ENCODE peak calls at places on chromosome 17, in four cellular contexts. One of them, this sample, is unnamed.

GRCh38 chr17:18145811-18146210 is 37.3 kb downstream of the MYO15A start:
- DNase-seq in SK-N-SH: no peak
- DNase-seq in HepG2: no peak
- DNase-seq in WTC11: no peak
- DNase-seq in this sample: no peak

GRCh38 chr17:17741346-17742023 is 60.2 kb downstream of the RAI1 start:
- DNase-seq in HepG2: no peak
- DNase-seq in WTC11: peak
- DNase-seq in SK-N-SH: peak
- DNase-seq in this sample: no peak

GRCh38 chr17:45784583-45785372 is 658 bp downstream of the CRHR1 start:
- DNase-seq in HepG2: peak
- DNase-seq in SK-N-SH: peak
- DNase-seq in WTC11: peak
- DNase-seq in this sample: peak

GRCh38 chr17:30576326-30576861 is 99.2 kb downstream of the GOSR1 start:
- DNase-seq in SK-N-SH: no peak
- DNase-seq in WTC11: no peak
- DNase-seq in HepG2: no peak
- DNase-seq in this sample: no peak

GRCh38 chr17:6524520-6524919 is 31.8 kb downstream of the PITPNM3 start:
- DNase-seq in WTC11: no peak
- DNase-seq in SK-N-SH: no peak
- DNase-seq in HepG2: no peak
- DNase-seq in this sample: no peak

GRCh38 chr17:29138991-29139682 is 41.1 kb downstream of the MYO18A start:
- DNase-seq in SK-N-SH: no peak
- DNase-seq in WTC11: no peak
- DNase-seq in HepG2: no peak
- DNase-seq in this sample: no peak

GRCh38 chr17:21039839-21040575 is 2.8 kb downstream of the USP22 start:
- DNase-seq in SK-N-SH: peak
- DNase-seq in WTC11: no peak
- DNase-seq in HepG2: peak
- DNase-seq in this sample: peak

GRCh38 chr17:28916302-28916934 is 13.5 kb upstream of the DHRS13 start:
- DNase-seq in SK-N-SH: peak
- DNase-seq in WTC11: peak
- DNase-seq in HepG2: peak
- DNase-seq in this sample: peak

GRCh38 chr17:28901866-28902818 is 737 bp downstream of the DHRS13 start:
- DNase-seq in WTC11: no peak
- DNase-seq in SK-N-SH: peak
- DNase-seq in HepG2: no peak
- DNase-seq in this sample: peak

GRCh38 chr17:76326306-76326705 is 18.2 kb upstream of the QRICH2 start:
- DNase-seq in WTC11: no peak
- DNase-seq in SK-N-SH: no peak
- DNase-seq in HepG2: no peak
- DNase-seq in this sample: no peak

GRCh38 chr17:31739300-31739699 is 119.7 kb downstream of the COPRS start:
- DNase-seq in WTC11: no peak
- DNase-seq in HepG2: no peak
- DNase-seq in SK-N-SH: no peak
- DNase-seq in this sample: no peak

GRCh38 chr17:45672301-45672700 is 111.8 kb upstream of the CRHR1 start:
- DNase-seq in SK-N-SH: no peak
- DNase-seq in WTC11: peak
- DNase-seq in HepG2: no peak
- DNase-seq in this sample: peak

GRCh38 chr17:21457051-21458026 is 81.2 kb downstream of the KCNJ12 start:
- DNase-seq in SK-N-SH: peak
- DNase-seq in WTC11: peak
- DNase-seq in HepG2: peak
- DNase-seq in this sample: peak

GRCh38 chr17:74758846-74759163 is 10.4 kb downstream of the NHERF1 start:
- DNase-seq in WTC11: no peak
- DNase-seq in SK-N-SH: peak
- DNase-seq in HepG2: no peak
- DNase-seq in this sample: no peak

GRCh38 chr17:5467416-5467815 is 1.4 kb downstream of the DHX33 start:
- DNase-seq in WTC11: no peak
- DNase-seq in SK-N-SH: peak
- DNase-seq in HepG2: no peak
- DNase-seq in this sample: no peak

GRCh38 chr17:47815106-47815918 is 6.3 kb downstream of the OSBPL7 start:
- DNase-seq in HepG2: no peak
- DNase-seq in SK-N-SH: no peak
- DNase-seq in WTC11: no peak
- DNase-seq in this sample: no peak

GRCh38 chr17:19322129-19322505 is 40.4 kb downstream of the B9D1 start:
- DNase-seq in WTC11: no peak
- DNase-seq in HepG2: no peak
- DNase-seq in SK-N-SH: no peak
- DNase-seq in this sample: no peak

GRCh38 chr17:21239680-21240374 is 13.4 kb downstream of the NATD1 start:
- DNase-seq in HepG2: peak
- DNase-seq in SK-N-SH: peak
- DNase-seq in WTC11: peak
- DNase-seq in this sample: peak

GRCh38 chr17:7654832-7655540 is 4.3 kb downstream of the ATP1B2 start:
- DNase-seq in SK-N-SH: no peak
- DNase-seq in HepG2: no peak
- DNase-seq in WTC11: no peak
- DNase-seq in this sample: no peak

GRCh38 chr17:61490540-61490975 is 38.3 kb downstream of the TBX4 start:
- DNase-seq in WTC11: no peak
- DNase-seq in HepG2: no peak
- DNase-seq in SK-N-SH: no peak
- DNase-seq in this sample: no peak

GRCh38 chr17:31721291-31722025 is 137.6 kb downstream of the COPRS start:
- DNase-seq in WTC11: no peak
- DNase-seq in HepG2: no peak
- DNase-seq in SK-N-SH: no peak
- DNase-seq in this sample: no peak

GRCh38 chr17:51200295-51200694 is 34.1 kb downstream of the NME2 start:
- DNase-seq in WTC11: no peak
- DNase-seq in HepG2: no peak
- DNase-seq in SK-N-SH: no peak
- DNase-seq in this sample: no peak

GRCh38 chr17:17180141-17180603 is 26.0 kb downstream of the PLD6 start:
- DNase-seq in SK-N-SH: no peak
- DNase-seq in HepG2: no peak
- DNase-seq in WTC11: no peak
- DNase-seq in this sample: no peak

GRCh38 chr17:31389673-31390381 is 1.6 kb upstream of the RAB11FIP4 start:
- DNase-seq in HepG2: no peak
- DNase-seq in SK-N-SH: no peak
- DNase-seq in WTC11: no peak
- DNase-seq in this sample: no peak

GRCh38 chr17:48215583-48216139 is 108.1 kb downstream of the SNX11 start:
- DNase-seq in WTC11: peak
- DNase-seq in SK-N-SH: peak
- DNase-seq in HepG2: peak
- DNase-seq in this sample: peak

GRCh38 chr17:7842950-7843535 is 9.0 kb downstream of the KDM6B start:
- DNase-seq in SK-N-SH: no peak
- DNase-seq in HepG2: peak
- DNase-seq in WTC11: peak
- DNase-seq in this sample: no peak

GRCh38 chr17:75093543-75094158 is 5.9 kb downstream of the SLC16A5 start:
- DNase-seq in WTC11: no peak
- DNase-seq in HepG2: no peak
- DNase-seq in SK-N-SH: no peak
- DNase-seq in this sample: no peak

GRCh38 chr17:44083250-44083849 is 12.8 kb downstream of the G6PC3 start:
- DNase-seq in SK-N-SH: peak
- DNase-seq in HepG2: peak
- DNase-seq in WTC11: peak
- DNase-seq in this sample: peak

GRCh38 chr17:70022175-70022574 is 52.9 kb upstream of the KCNJ16 start:
- DNase-seq in SK-N-SH: no peak
- DNase-seq in WTC11: no peak
- DNase-seq in HepG2: no peak
- DNase-seq in this sample: no peak

GRCh38 chr17:63542942-63543821 is 7.1 kb upstream of the DCAF7 start:
- DNase-seq in WTC11: peak
- DNase-seq in HepG2: no peak
- DNase-seq in SK-N-SH: peak
- DNase-seq in this sample: no peak

GRCh38 chr17:6796887-6797490 is 21.0 kb downstream of the FBXO39 start:
- DNase-seq in HepG2: no peak
- DNase-seq in WTC11: no peak
- DNase-seq in SK-N-SH: no peak
- DNase-seq in this sample: no peak

GRCh38 chr17:8117980-8118768 is at the start of gene ALOXE3:
- DNase-seq in SK-N-SH: peak
- DNase-seq in WTC11: peak
- DNase-seq in HepG2: peak
- DNase-seq in this sample: peak

GRCh38 chr17:34840758-34841157 is 120.5 kb downstream of the CCT6B start:
- DNase-seq in HepG2: no peak
- DNase-seq in WTC11: no peak
- DNase-seq in SK-N-SH: no peak
- DNase-seq in this sample: no peak

GRCh38 chr17:40558651-40559015 is 6.6 kb downstream of the CCR7 start:
- DNase-seq in HepG2: no peak
- DNase-seq in WTC11: peak
- DNase-seq in SK-N-SH: no peak
- DNase-seq in this sample: no peak

GRCh38 chr17:40556198-40556661 is 9.0 kb downstream of the CCR7 start:
- DNase-seq in SK-N-SH: no peak
- DNase-seq in HepG2: no peak
- DNase-seq in WTC11: no peak
- DNase-seq in this sample: no peak

GRCh38 chr17:40558300-40558584 is 7.0 kb downstream of the CCR7 start:
- DNase-seq in HepG2: no peak
- DNase-seq in WTC11: no peak
- DNase-seq in SK-N-SH: no peak
- DNase-seq in this sample: no peak

GRCh38 chr17:40556884-40557414 is 8.3 kb downstream of the CCR7 start:
- DNase-seq in WTC11: peak
- DNase-seq in SK-N-SH: peak
- DNase-seq in HepG2: no peak
- DNase-seq in this sample: peak

GRCh38 chr17:40557531-40558299 is 7.6 kb downstream of the CCR7 start:
- DNase-seq in SK-N-SH: no peak
- DNase-seq in WTC11: peak
- DNase-seq in HepG2: no peak
- DNase-seq in this sample: no peak
- TF ChIP-seq FOXJ3 in SK-N-SH: no peak
- TF ChIP-seq FOXJ3 in WTC11: no peak
- TF ChIP-seq FOXJ3 in HepG2: no peak
- TF ChIP-seq FOXJ3 in this sample: no peak

DNA sequence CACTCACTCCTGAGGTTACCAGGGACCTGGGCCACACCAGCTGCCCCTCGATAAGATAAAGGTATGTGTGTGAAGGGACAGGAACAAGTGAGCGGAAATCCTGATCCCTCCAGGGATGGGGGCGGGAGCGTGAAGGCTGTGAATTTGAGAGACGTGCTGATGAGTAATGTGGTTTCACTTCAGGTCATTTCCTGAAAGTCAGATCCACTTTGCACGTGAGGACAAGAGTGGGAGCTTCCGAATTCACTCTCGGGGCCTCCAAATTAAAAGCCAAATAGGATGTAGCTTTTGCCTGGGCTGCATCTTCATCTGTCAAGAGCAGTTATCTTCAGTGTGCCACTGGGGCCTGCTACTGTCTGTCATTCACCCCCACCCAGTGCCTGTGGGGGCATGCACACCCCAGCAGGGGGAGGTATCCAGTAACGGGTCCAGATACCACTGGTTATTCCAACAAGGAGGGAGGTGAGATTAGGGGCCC is 87.4 kb upstream of the LHX1 start:
- DNase-seq in HepG2: no peak
- DNase-seq in WTC11: no peak
- DNase-seq in SK-N-SH: no peak
- DNase-seq in this sample: peak
- TF ChIP-seq FOXJ3 in HepG2: no peak
- TF ChIP-seq FOXJ3 in WTC11: no peak
- TF ChIP-seq FOXJ3 in SK-N-SH: no peak
- TF ChIP-seq FOXJ3 in this sample: no peak

GRCh38 chr17:9811086-9811485 is 10.8 kb downstream of the GSG1L2 start:
- DNase-seq in HepG2: no peak
- DNase-seq in SK-N-SH: no peak
- DNase-seq in WTC11: no peak
- DNase-seq in this sample: no peak
- TF ChIP-seq FOXJ3 in HepG2: no peak
- TF ChIP-seq FOXJ3 in SK-N-SH: no peak
- TF ChIP-seq FOXJ3 in WTC11: no peak
- TF ChIP-seq FOXJ3 in this sample: no peak

GRCh38 chr17:32772453-32773025 is 104.4 kb downstream of the MYO1D start:
- DNase-seq in SK-N-SH: no peak
- DNase-seq in HepG2: no peak
- DNase-seq in WTC11: no peak
- DNase-seq in this sample: no peak

GRCh38 chr17:32769846-32770245 is 107.1 kb downstream of the MYO1D start:
- DNase-seq in SK-N-SH: no peak
- DNase-seq in HepG2: peak
- DNase-seq in WTC11: no peak
- DNase-seq in this sample: no peak

GRCh38 chr17:32774286-32775084 is 102.4 kb downstream of the MYO1D start:
- DNase-seq in HepG2: no peak
- DNase-seq in SK-N-SH: no peak
- DNase-seq in WTC11: no peak
- DNase-seq in this sample: no peak

DNA sequence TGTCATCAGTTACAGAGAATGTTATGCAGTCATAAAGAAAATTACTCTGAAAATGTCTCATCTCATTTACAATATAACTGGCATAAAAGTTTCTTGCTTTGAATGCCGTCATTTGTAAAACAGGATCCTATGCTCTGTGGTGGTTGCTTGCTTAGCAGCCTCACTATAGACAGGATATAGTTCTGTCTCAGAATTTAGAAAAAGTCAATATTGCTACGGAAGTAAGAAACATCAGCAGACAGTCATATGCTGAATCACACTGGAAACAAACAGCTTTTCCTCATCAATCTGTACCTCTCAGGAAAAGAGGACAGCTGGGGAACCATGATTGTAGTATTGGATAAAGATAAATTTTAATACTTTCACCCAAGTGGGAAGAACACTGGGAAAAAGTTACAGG is 105.5 kb downstream of the MYO1D start:
- DNase-seq in WTC11: no peak
- DNase-seq in HepG2: no peak
- DNase-seq in SK-N-SH: no peak
- DNase-seq in this sample: no peak
- TF ChIP-seq FOXJ3 in WTC11: no peak
- TF ChIP-seq FOXJ3 in HepG2: no peak
- TF ChIP-seq FOXJ3 in SK-N-SH: no peak
- TF ChIP-seq FOXJ3 in this sample: no peak

GRCh38 chr17:49388692-49389513 is 25.8 kb downstream of the PHB1 start:
- DNase-seq in WTC11: no peak
- DNase-seq in SK-N-SH: no peak
- DNase-seq in HepG2: no peak
- DNase-seq in this sample: no peak
- TF ChIP-seq FOXJ3 in WTC11: no peak
- TF ChIP-seq FOXJ3 in SK-N-SH: no peak
- TF ChIP-seq FOXJ3 in HepG2: no peak
- TF ChIP-seq FOXJ3 in this sample: no peak

This sample was measured in K562.